ENCODE peak calls at places on chromosomes 3 and 15, in five cellular contexts. One of them, this sample, is unnamed.

GRCh38 chr15:52220251-52220650 is 29.1 kb upstream of the GNB5 start:
- DNase-seq in uterus: no peak
- DNase-seq in left ventricle myocardium inferior: no peak
- DNase-seq in SK-N-SH: no peak
- DNase-seq in colonic mucosa: no peak
- DNase-seq in this sample: no peak

GRCh38 chr3:60188803-60189202 is 1062.4 kb downstream of the FHIT start:
- DNase-seq in colonic mucosa: no peak
- DNase-seq in left ventricle myocardium inferior: no peak
- DNase-seq in uterus: no peak
- DNase-seq in SK-N-SH: no peak
- DNase-seq in this sample: no peak

GRCh38 chr15:65655026-65655425 is 33.3 kb downstream of the SLC24A1 start:
- DNase-seq in left ventricle myocardium inferior: no peak
- DNase-seq in SK-N-SH: no peak
- DNase-seq in colonic mucosa: no peak
- DNase-seq in uterus: no peak
- DNase-seq in this sample: no peak

GRCh38 chr15:53716909-53717878 is 42.3 kb downstream of the WDR72 start:
- DNase-seq in SK-N-SH: no peak
- DNase-seq in uterus: no peak
- DNase-seq in left ventricle myocardium inferior: no peak
- DNase-seq in colonic mucosa: no peak
- DNase-seq in this sample: no peak

GRCh38 chr3:71127463-71128243 is 455.9 kb downstream of the FOXP1 start:
- DNase-seq in uterus: no peak
- DNase-seq in colonic mucosa: no peak
- DNase-seq in left ventricle myocardium inferior: no peak
- DNase-seq in SK-N-SH: no peak
- DNase-seq in this sample: peak; percentile 61

GRCh38 chr3:190065204-190065603 is 55.5 kb downstream of the P3H2 start:
- DNase-seq in left ventricle myocardium inferior: no peak
- DNase-seq in colonic mucosa: peak; percentile 37
- DNase-seq in SK-N-SH: no peak
- DNase-seq in uterus: no peak
- DNase-seq in this sample: no peak

GRCh38 chr3:127953636-127954035 is 38.6 kb downstream of the KBTBD12 start:
- DNase-seq in colonic mucosa: no peak
- DNase-seq in uterus: no peak
- DNase-seq in left ventricle myocardium inferior: no peak
- DNase-seq in SK-N-SH: no peak
- DNase-seq in this sample: no peak

GRCh38 chr3:181076558-181076957 is 87.0 kb upstream of the DNAJC19 start:
- DNase-seq in colonic mucosa: no peak
- DNase-seq in uterus: no peak
- DNase-seq in left ventricle myocardium inferior: no peak
- DNase-seq in SK-N-SH: no peak
- DNase-seq in this sample: no peak

GRCh38 chr3:54882114-54882833 is 45.6 kb downstream of the LRTM1 start:
- DNase-seq in left ventricle myocardium inferior: no peak
- DNase-seq in uterus: no peak
- DNase-seq in colonic mucosa: no peak
- DNase-seq in SK-N-SH: no peak
- DNase-seq in this sample: no peak

GRCh38 chr3:171491412-171491811 is 31.2 kb upstream of the TNIK start:
- DNase-seq in SK-N-SH: no peak
- DNase-seq in colonic mucosa: no peak
- DNase-seq in left ventricle myocardium inferior: no peak
- DNase-seq in uterus: no peak
- DNase-seq in this sample: no peak

GRCh38 chr15:81152799-81153198 is 18.7 kb downstream of the CFAP161 start:
- DNase-seq in left ventricle myocardium inferior: no peak
- DNase-seq in colonic mucosa: no peak
- DNase-seq in uterus: no peak
- DNase-seq in SK-N-SH: no peak
- DNase-seq in this sample: no peak

GRCh38 chr3:33658971-33659848 is 58.8 kb downstream of the CLASP2 start:
- DNase-seq in SK-N-SH: peak; percentile 74
- DNase-seq in uterus: peak; percentile 54
- DNase-seq in colonic mucosa: peak; percentile 50
- DNase-seq in left ventricle myocardium inferior: peak; percentile 76
- DNase-seq in this sample: peak; percentile 12

GRCh38 chr3:64266065-64266874 is 41.0 kb upstream of the PRICKLE2 start:
- DNase-seq in uterus: peak; percentile 90
- DNase-seq in left ventricle myocardium inferior: no peak
- DNase-seq in SK-N-SH: no peak
- DNase-seq in colonic mucosa: peak; percentile 19
- DNase-seq in this sample: peak; percentile 74

GRCh38 chr3:137105277-137105977 is 147.6 kb downstream of the IL20RB start:
- DNase-seq in left ventricle myocardium inferior: no peak
- DNase-seq in SK-N-SH: peak; percentile 35
- DNase-seq in uterus: peak; percentile 19
- DNase-seq in colonic mucosa: no peak
- DNase-seq in this sample: no peak

GRCh38 chr3:61650276-61650675 is 88.9 kb downstream of the PTPRG start:
- DNase-seq in colonic mucosa: peak; percentile 53
- DNase-seq in left ventricle myocardium inferior: no peak
- DNase-seq in uterus: peak; percentile 83
- DNase-seq in SK-N-SH: no peak
- DNase-seq in this sample: no peak

GRCh38 chr3:169641167-169641566 is 22.3 kb downstream of the MECOM start:
- DNase-seq in colonic mucosa: peak; percentile 53
- DNase-seq in SK-N-SH: no peak
- DNase-seq in left ventricle myocardium inferior: no peak
- DNase-seq in uterus: no peak
- DNase-seq in this sample: no peak

GRCh38 chr15:49494842-49495241 is 71.8 kb downstream of the FGF7 start:
- DNase-seq in SK-N-SH: peak; percentile 3
- DNase-seq in left ventricle myocardium inferior: no peak
- DNase-seq in uterus: no peak
- DNase-seq in colonic mucosa: no peak
- DNase-seq in this sample: no peak

GRCh38 chr3:120438971-120439370 is 11.8 kb downstream of the FSTL1 start:
- DNase-seq in uterus: peak; percentile 44
- DNase-seq in SK-N-SH: no peak
- DNase-seq in colonic mucosa: peak; percentile 69
- DNase-seq in left ventricle myocardium inferior: peak; percentile 57
- DNase-seq in this sample: no peak

GRCh38 chr3:123406598-123406997 is 42.3 kb downstream of the ADCY5 start:
- DNase-seq in uterus: peak; percentile 77
- DNase-seq in SK-N-SH: no peak
- DNase-seq in colonic mucosa: peak; percentile 54
- DNase-seq in left ventricle myocardium inferior: peak; percentile 88
- DNase-seq in this sample: peak; percentile 66

GRCh38 chr3:129482721-129483120 is 42.7 kb downstream of the IFT122 start:
- DNase-seq in left ventricle myocardium inferior: no peak
- DNase-seq in SK-N-SH: no peak
- DNase-seq in colonic mucosa: no peak
- DNase-seq in uterus: no peak
- DNase-seq in this sample: no peak
- TF ChIP-seq CTCF in left ventricle myocardium inferior: peak; percentile 20
- TF ChIP-seq CTCF in SK-N-SH: peak; percentile 26
- TF ChIP-seq CTCF in colonic mucosa: no peak
- TF ChIP-seq CTCF in uterus: no peak
- TF ChIP-seq CTCF in this sample: no peak

DNA sequence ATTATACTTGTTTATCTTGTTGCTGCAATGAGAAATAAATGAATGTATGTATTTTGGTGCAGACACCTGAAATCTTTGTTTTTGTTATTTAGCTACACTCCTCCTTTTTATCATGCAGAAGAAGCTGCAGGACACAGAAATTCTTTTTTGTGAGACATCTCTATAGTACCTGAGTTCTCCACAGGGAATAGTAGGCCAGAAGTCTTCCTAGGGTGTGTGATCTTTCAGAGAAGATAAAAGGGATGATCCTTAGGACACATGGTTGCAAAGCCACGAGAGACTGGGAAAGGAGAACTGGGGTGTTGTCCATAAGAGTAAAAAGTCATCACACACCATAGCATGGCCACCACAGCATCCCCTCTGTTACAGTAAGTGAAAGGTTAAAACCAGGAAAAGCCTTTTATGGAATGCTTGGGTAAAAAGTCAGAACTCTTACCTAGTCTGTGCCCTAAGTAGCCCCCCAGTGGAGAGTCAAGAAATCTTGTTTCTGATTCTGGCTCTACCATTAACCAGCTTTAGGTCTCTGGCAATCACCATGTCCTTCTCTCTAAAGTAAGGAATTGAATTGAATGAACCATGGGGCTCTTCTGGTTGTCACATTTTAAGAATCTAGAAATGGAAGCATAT is 31.9 kb upstream of the ADGRG7 start:
- DNase-seq in SK-N-SH: no peak
- DNase-seq in colonic mucosa: no peak
- DNase-seq in uterus: no peak
- DNase-seq in left ventricle myocardium inferior: no peak
- DNase-seq in this sample: no peak
- H3K27ac ChIP-seq in SK-N-SH: no peak overlapping the region
- H3K27ac ChIP-seq in colonic mucosa: no peak overlapping the region
- H3K27ac ChIP-seq in uterus: no peak overlapping the region
- H3K27ac ChIP-seq in left ventricle myocardium inferior: no peak overlapping the region
- H3K27ac ChIP-seq in this sample: no peak overlapping the region

GRCh38 chr15:41778503-41778902 is 4.2 kb downstream of the MAPKBP1 start:
- DNase-seq in SK-N-SH: no peak
- DNase-seq in left ventricle myocardium inferior: no peak
- DNase-seq in colonic mucosa: no peak
- DNase-seq in uterus: no peak
- DNase-seq in this sample: no peak
- H3K4me1 ChIP-seq in SK-N-SH: peaks cover 20% of the 10 kb centered on the region
- H3K4me1 ChIP-seq in left ventricle myocardium inferior: peaks cover 64% of the 10 kb centered on the region
- H3K4me1 ChIP-seq in colonic mucosa: peaks cover 4% of the 10 kb centered on the region
- H3K4me1 ChIP-seq in uterus: no peaks in the 10 kb centered on the region
- H3K4me1 ChIP-seq in this sample: no peaks in the 10 kb centered on the region

GRCh38 chr3:182785756-182786155 is 7.5 kb upstream of the ATP11B start:
- DNase-seq in colonic mucosa: no peak
- DNase-seq in left ventricle myocardium inferior: no peak
- DNase-seq in uterus: no peak
- DNase-seq in SK-N-SH: no peak
- DNase-seq in this sample: no peak

GRCh38 chr3:182787302-182788036 is 5.8 kb upstream of the ATP11B start:
- DNase-seq in uterus: no peak
- DNase-seq in SK-N-SH: no peak
- DNase-seq in left ventricle myocardium inferior: no peak
- DNase-seq in colonic mucosa: no peak
- DNase-seq in this sample: no peak

GRCh38 chr3:182785142-182785541 is 8.2 kb upstream of the ATP11B start:
- DNase-seq in left ventricle myocardium inferior: no peak
- DNase-seq in uterus: no peak
- DNase-seq in SK-N-SH: no peak
- DNase-seq in colonic mucosa: no peak
- DNase-seq in this sample: no peak

GRCh38 chr3:182784542-182784941 is 8.8 kb upstream of the ATP11B start:
- DNase-seq in uterus: no peak
- DNase-seq in left ventricle myocardium inferior: no peak
- DNase-seq in SK-N-SH: no peak
- DNase-seq in colonic mucosa: no peak
- DNase-seq in this sample: no peak

GRCh38 chr3:182786564-182787196 is 6.6 kb upstream of the ATP11B start:
- DNase-seq in SK-N-SH: no peak
- DNase-seq in colonic mucosa: no peak
- DNase-seq in uterus: no peak
- DNase-seq in left ventricle myocardium inferior: no peak
- DNase-seq in this sample: no peak
- TF ChIP-seq CTCF in SK-N-SH: no peak
- TF ChIP-seq CTCF in colonic mucosa: no peak
- TF ChIP-seq CTCF in uterus: no peak
- TF ChIP-seq CTCF in left ventricle myocardium inferior: no peak
- TF ChIP-seq CTCF in this sample: no peak

This sample was measured in ascending aorta.